ENCODE peak calls at places on chromosome 12, in seven cellular contexts. One of them, this sample, is unnamed.

GRCh38 chr12:132154941-132155770 is 10.9 kb downstream of the NOC4L start:
- DNase-seq in fibroblast of the aortic adventitia: no peak
- DNase-seq in stimulated activated CD4-positive, alpha-beta T cell treated with anti-CD3 and anti-CD28 coated beads, Interleukin-1b, Interleukin-23, amount 100 ng/mL, for 4 hours: no peak
- DNase-seq in COLO829: no peak
- DNase-seq in HFF-Myc: no peak
- DNase-seq in hepatic stellate cell: no peak
- DNase-seq in NCI-H2081: no peak
- DNase-seq in this sample: peak

GRCh38 chr12:94458882-94459772 is 540 bp downstream of the CEP83 start:
- DNase-seq in fibroblast of the aortic adventitia: peak
- DNase-seq in stimulated activated CD4-positive, alpha-beta T cell treated with anti-CD3 and anti-CD28 coated beads, Interleukin-1b, Interleukin-23, amount 100 ng/mL, for 4 hours: no peak
- DNase-seq in COLO829: peak
- DNase-seq in HFF-Myc: no peak
- DNase-seq in hepatic stellate cell: peak
- DNase-seq in NCI-H2081: peak
- DNase-seq in this sample: peak

GRCh38 chr12:122184522-122184921 is 1.6 kb downstream of the LRRC43 start:
- DNase-seq in fibroblast of the aortic adventitia: no peak
- DNase-seq in stimulated activated CD4-positive, alpha-beta T cell treated with anti-CD3 and anti-CD28 coated beads, Interleukin-1b, Interleukin-23, amount 100 ng/mL, for 4 hours: no peak
- DNase-seq in COLO829: no peak
- DNase-seq in HFF-Myc: no peak
- DNase-seq in hepatic stellate cell: no peak
- DNase-seq in NCI-H2081: no peak
- DNase-seq in this sample: no peak

GRCh38 chr12:56521209-56521589 is 421 bp upstream of the RBMS2 start:
- DNase-seq in fibroblast of the aortic adventitia: no peak
- DNase-seq in stimulated activated CD4-positive, alpha-beta T cell treated with anti-CD3 and anti-CD28 coated beads, Interleukin-1b, Interleukin-23, amount 100 ng/mL, for 4 hours: no peak
- DNase-seq in COLO829: no peak
- DNase-seq in HFF-Myc: no peak
- DNase-seq in hepatic stellate cell: no peak
- DNase-seq in NCI-H2081: no peak
- DNase-seq in this sample: peak

GRCh38 chr12:105706321-105706972 is 376.0 kb downstream of the C12orf75 start:
- DNase-seq in fibroblast of the aortic adventitia: peak
- DNase-seq in stimulated activated CD4-positive, alpha-beta T cell treated with anti-CD3 and anti-CD28 coated beads, Interleukin-1b, Interleukin-23, amount 100 ng/mL, for 4 hours: no peak
- DNase-seq in COLO829: no peak
- DNase-seq in HFF-Myc: no peak
- DNase-seq in hepatic stellate cell: peak
- DNase-seq in NCI-H2081: no peak
- DNase-seq in this sample: peak

GRCh38 chr12:104494137-104494815 is 37.5 kb downstream of the CHST11 start:
- DNase-seq in fibroblast of the aortic adventitia: peak
- DNase-seq in stimulated activated CD4-positive, alpha-beta T cell treated with anti-CD3 and anti-CD28 coated beads, Interleukin-1b, Interleukin-23, amount 100 ng/mL, for 4 hours: peak
- DNase-seq in COLO829: peak
- DNase-seq in HFF-Myc: no peak
- DNase-seq in hepatic stellate cell: peak
- DNase-seq in NCI-H2081: no peak
- DNase-seq in this sample: peak

GRCh38 chr12:26091837-26092236 is 33.0 kb downstream of the BHLHE41 start:
- DNase-seq in fibroblast of the aortic adventitia: peak
- DNase-seq in stimulated activated CD4-positive, alpha-beta T cell treated with anti-CD3 and anti-CD28 coated beads, Interleukin-1b, Interleukin-23, amount 100 ng/mL, for 4 hours: no peak
- DNase-seq in COLO829: no peak
- DNase-seq in HFF-Myc: no peak
- DNase-seq in hepatic stellate cell: no peak
- DNase-seq in NCI-H2081: no peak
- DNase-seq in this sample: no peak

GRCh38 chr12:21697829-21698630 is 40.4 kb upstream of the LDHB start:
- DNase-seq in fibroblast of the aortic adventitia: peak
- DNase-seq in stimulated activated CD4-positive, alpha-beta T cell treated with anti-CD3 and anti-CD28 coated beads, Interleukin-1b, Interleukin-23, amount 100 ng/mL, for 4 hours: no peak
- DNase-seq in COLO829: peak
- DNase-seq in HFF-Myc: peak
- DNase-seq in hepatic stellate cell: no peak
- DNase-seq in NCI-H2081: peak
- DNase-seq in this sample: peak

GRCh38 chr12:79448816-79449215 is 241.9 kb downstream of the PAWR start:
- DNase-seq in fibroblast of the aortic adventitia: no peak
- DNase-seq in stimulated activated CD4-positive, alpha-beta T cell treated with anti-CD3 and anti-CD28 coated beads, Interleukin-1b, Interleukin-23, amount 100 ng/mL, for 4 hours: no peak
- DNase-seq in COLO829: no peak
- DNase-seq in HFF-Myc: no peak
- DNase-seq in hepatic stellate cell: no peak
- DNase-seq in NCI-H2081: no peak
- DNase-seq in this sample: no peak

GRCh38 chr12:48002773-48003218 is 1.5 kb downstream of the COL2A1 start:
- DNase-seq in fibroblast of the aortic adventitia: peak
- DNase-seq in stimulated activated CD4-positive, alpha-beta T cell treated with anti-CD3 and anti-CD28 coated beads, Interleukin-1b, Interleukin-23, amount 100 ng/mL, for 4 hours: no peak
- DNase-seq in COLO829: no peak
- DNase-seq in HFF-Myc: no peak
- DNase-seq in hepatic stellate cell: peak
- DNase-seq in NCI-H2081: peak
- DNase-seq in this sample: peak

GRCh38 chr12:92186038-92186470 is 40.4 kb upstream of the BTG1 start:
- DNase-seq in fibroblast of the aortic adventitia: no peak
- DNase-seq in stimulated activated CD4-positive, alpha-beta T cell treated with anti-CD3 and anti-CD28 coated beads, Interleukin-1b, Interleukin-23, amount 100 ng/mL, for 4 hours: no peak
- DNase-seq in COLO829: no peak
- DNase-seq in HFF-Myc: no peak
- DNase-seq in hepatic stellate cell: no peak
- DNase-seq in NCI-H2081: no peak
- DNase-seq in this sample: no peak

GRCh38 chr12:52532636-52533035 is 12.4 kb upstream of the KRT5 start:
- DNase-seq in fibroblast of the aortic adventitia: no peak
- DNase-seq in stimulated activated CD4-positive, alpha-beta T cell treated with anti-CD3 and anti-CD28 coated beads, Interleukin-1b, Interleukin-23, amount 100 ng/mL, for 4 hours: no peak
- DNase-seq in COLO829: no peak
- DNase-seq in HFF-Myc: no peak
- DNase-seq in hepatic stellate cell: no peak
- DNase-seq in NCI-H2081: no peak
- DNase-seq in this sample: no peak

GRCh38 chr12:6946033-6946919 is 2.5 kb downstream of the C12orf57 start:
- DNase-seq in fibroblast of the aortic adventitia: no peak
- DNase-seq in stimulated activated CD4-positive, alpha-beta T cell treated with anti-CD3 and anti-CD28 coated beads, Interleukin-1b, Interleukin-23, amount 100 ng/mL, for 4 hours: no peak
- DNase-seq in COLO829: no peak
- DNase-seq in HFF-Myc: no peak
- DNase-seq in hepatic stellate cell: no peak
- DNase-seq in NCI-H2081: peak
- DNase-seq in this sample: no peak

GRCh38 chr12:89105243-89105642 is 247.1 kb downstream of the DUSP6 start:
- DNase-seq in fibroblast of the aortic adventitia: no peak
- DNase-seq in stimulated activated CD4-positive, alpha-beta T cell treated with anti-CD3 and anti-CD28 coated beads, Interleukin-1b, Interleukin-23, amount 100 ng/mL, for 4 hours: no peak
- DNase-seq in COLO829: no peak
- DNase-seq in HFF-Myc: no peak
- DNase-seq in hepatic stellate cell: no peak
- DNase-seq in NCI-H2081: no peak
- DNase-seq in this sample: no peak

GRCh38 chr12:45907955-45908354 is 82.4 kb downstream of the SCAF11 start:
- DNase-seq in fibroblast of the aortic adventitia: no peak
- DNase-seq in stimulated activated CD4-positive, alpha-beta T cell treated with anti-CD3 and anti-CD28 coated beads, Interleukin-1b, Interleukin-23, amount 100 ng/mL, for 4 hours: no peak
- DNase-seq in COLO829: no peak
- DNase-seq in HFF-Myc: no peak
- DNase-seq in hepatic stellate cell: no peak
- DNase-seq in NCI-H2081: no peak
- DNase-seq in this sample: no peak

This sample was measured in GM23248.